ENCODE peak calls at places on chromosome 17, in four cellular contexts. R is NCI-H1105 treated with DMSO at 0.1 percent for 48 hours; U is neural crest cell; B is CD8-positive, alpha-beta T cell. D is an unnamed sample.

GRCh38 chr17:19502517-19502916 is 31.1 kb upstream of the SLC47A1 start:
- DNase-seq in R (no peak), U (no peak), B (peak), D (no peak)

GRCh38 chr17:82948081-82948511 is 108.3 kb upstream of the ZNF750 start:
- DNase-seq in R (no peak), U (no peak), B (no peak), D (no peak)

GRCh38 chr17:31704483-31704882 is 154.6 kb downstream of the COPRS start:
- DNase-seq in R (no peak), U (no peak), B (no peak), D (no peak)

GRCh38 chr17:82003411-82004381 is 19.0 kb downstream of the CENPX start:
- DNase-seq in R (no peak), U (no peak), B (no peak), D (no peak)

GRCh38 chr17:7046127-7046724 is 2.3 kb upstream of the SLC16A11 start:
- DNase-seq in R (peak), U (no peak), B (peak), D (peak)

GRCh38 chr17:65477600-65477999 is 83.8 kb downstream of the AXIN2 start:
- DNase-seq in R (no peak), U (no peak), B (no peak), D (no peak)

GRCh38 chr17:5667871-5668270 is 83.6 kb upstream of the NLRP1 start:
- DNase-seq in R (no peak), U (no peak), B (no peak), D (no peak)

GRCh38 chr17:77501101-77501566 is 360.4 kb downstream of the SEC14L1 start:
- DNase-seq in R (no peak), U (no peak), B (no peak), D (no peak)

GRCh38 chr17:56798916-56799315 is 34.8 kb downstream of the C17orf67 start:
- DNase-seq in R (no peak), U (no peak), B (no peak), D (no peak)

GRCh38 chr17:53032861-53033271 is 789.9 kb upstream of the KIF2B start:
- DNase-seq in R (peak), U (peak), B (no peak), D (no peak)

GRCh38 chr17:36934759-36935630 is 2.3 kb upstream of the LHX1 start:
- DNase-seq in R (no peak), U (peak), B (no peak), D (peak)

GRCh38 chr17:81517339-81518112 is 4.9 kb upstream of the ACTG1 start:
- DNase-seq in R (no peak), U (no peak), B (no peak), D (peak)

GRCh38 chr17:8948462-8948861 is 17.0 kb downstream of the PIK3R5 start:
- DNase-seq in R (no peak), U (no peak), B (no peak), D (no peak)